ENCODE peak calls at places on chromosomes 5 and 9, in nine cellular contexts. M is right atrium auricular region; J is WTC11; U is AML-193; G is neural progenitor cell; O is stimulated activated CD4-positive, alpha-beta T cell treated with anti-CD3 and anti-CD28 coated beads, Interleukin-2, amount 100 ng/mL, for 4 hours; W is left ventricle myocardium inferior; D is activated naive CD4-positive, alpha-beta T cell; Z is GM04503. L is an unnamed sample.

GRCh38 chr5:180804129-180804601 is 1.6 kb upstream of the MGAT1 start:
- DNase-seq in W (no peak), D (no peak), Z (no peak), G (no peak), J (no peak), O (no peak), M (peak), U (no peak), L (no peak)

GRCh38 chr5:78699565-78700143 is 51.1 kb upstream of the LHFPL2 start:
- DNase-seq in U (peak), O (no peak), M (no peak), W (no peak), J (no peak), Z (peak), G (no peak), D (no peak), L (no peak)

GRCh38 chr5:133524597-133524996 is 87.7 kb downstream of the FSTL4 start:
- DNase-seq in O (no peak), U (no peak), M (no peak), D (no peak), W (no peak), J (no peak), G (peak), Z (no peak), L (no peak)

GRCh38 chr5:133385346-133385745 is 227.0 kb downstream of the FSTL4 start:
- DNase-seq in O (no peak), U (no peak), G (no peak), Z (no peak), D (no peak), W (no peak), M (no peak), J (no peak), L (no peak)

GRCh38 chr9:105963700-105964099 is 269.4 kb downstream of the TMEM38B start:
- DNase-seq in Z (no peak), J (no peak), W (no peak), O (no peak), M (no peak), D (no peak), G (no peak), U (no peak), L (no peak)

GRCh38 chr5:77844408-77845272 is 68.5 kb upstream of the TBCA start:
- DNase-seq in W (no peak), G (peak), U (no peak), Z (no peak), M (no peak), J (no peak), D (no peak), O (no peak), L (no peak)

GRCh38 chr9:21294325-21294724 is 10.8 kb downstream of the IFNA5 start:
- DNase-seq in G (no peak), O (no peak), U (no peak), M (no peak), Z (no peak), W (no peak), J (no peak), D (no peak), L (no peak)

GRCh38 chr9:90805006-90805993 is 3.7 kb downstream of the SYK start:
- DNase-seq in O (no peak), G (no peak), U (no peak), J (no peak), W (no peak), Z (no peak), M (no peak), D (no peak), L (no peak)

GRCh38 chr9:136328622-136329041 is 1.3 kb downstream of the GPSM1 start:
- DNase-seq in M (no peak), Z (no peak), J (no peak), D (no peak), W (no peak), G (peak), U (no peak), O (no peak), L (peak)

GRCh38 chr9:3809724-3810123 is 283.9 kb upstream of the RFX3 start:
- DNase-seq in U (no peak), G (no peak), D (no peak), O (no peak), W (no peak), M (no peak), Z (peak), J (no peak), L (no peak)

GRCh38 chr9:36191696-36192095 is 975 bp downstream of the CLTA start:
- DNase-seq in U (no peak), G (no peak), M (no peak), O (no peak), J (no peak), Z (no peak), W (no peak), D (no peak), L (no peak)

GRCh38 chr5:78359831-78360673 is at the start of gene SCAMP1:
- DNase-seq in Z (peak), G (peak), W (peak), J (peak), O (peak), M (peak), D (peak), U (peak), L (peak)

GRCh38 chr9:35726876-35727438 is 5.0 kb downstream of the TLN1 start:
- DNase-seq in M (no peak), O (no peak), D (no peak), J (no peak), Z (no peak), G (no peak), W (no peak), U (peak), L (no peak)

GRCh38 chr9:69333716-69334115 is 8.7 kb downstream of the ENTREP1 start:
- DNase-seq in M (no peak), G (no peak), W (no peak), U (no peak), O (no peak), J (no peak), Z (no peak), D (no peak), L (no peak)

GRCh38 chr9:131096490-131097258 is at the start of gene AIF1L:
- DNase-seq in W (no peak), O (peak), J (peak), D (no peak), G (peak), M (no peak), U (no peak), Z (no peak), L (no peak)

GRCh38 chr9:122821278-122821952 is 7.0 kb downstream of the PDCL start:
- DNase-seq in D (no peak), U (peak), W (peak), M (peak), Z (no peak), G (no peak), J (no peak), O (no peak), L (no peak)

GRCh38 chr5:135192351-135192750 is 158.3 kb upstream of the PITX1 start:
- DNase-seq in D (no peak), M (peak), Z (no peak), O (no peak), W (no peak), U (no peak), J (no peak), G (no peak), L (no peak)

GRCh38 chr5:79511945-79512493 is 1.9 kb downstream of the HOMER1 start:
- DNase-seq in G (peak), U (no peak), D (no peak), M (no peak), W (no peak), J (no peak), O (no peak), Z (no peak), L (peak)

GRCh38 chr9:108671156-108671555 is 184.6 kb downstream of the ACTL7B start:
- DNase-seq in D (no peak), Z (no peak), W (no peak), O (no peak), U (no peak), M (peak), J (peak), G (peak), L (no peak)

GRCh38 chr5:77168187-77168883 is 42.1 kb upstream of the PDE8B start:
- DNase-seq in W (peak), J (no peak), D (no peak), Z (no peak), G (no peak), M (peak), U (no peak), O (no peak), L (no peak)

L was measured in NCI-H2227 treated with DMSO at 0.1 percent for 48 hours.